ENCODE peak calls at places on chromosomes 3 and 15, in seven cellular contexts. One of them, this sample, is unnamed.
A peak's percentile ranks its signal among the peaks of the same experiment; 100 is the strongest.

GRCh38 chr15:39720721-39721611 is 61.7 kb downstream of the FSIP1 start:
- DNase-seq in IMR-90: peak; percentile 69
- DNase-seq in endothelial cell: no peak
- DNase-seq in AG04449: peak; percentile 78
- DNase-seq in psoas muscle: no peak
- DNase-seq in cardiac muscle cell: no peak
- DNase-seq in tibial artery: no peak
- DNase-seq in this sample: no peak

GRCh38 chr3:167861649-167862048 is 126.1 kb downstream of the SERPINI1 start:
- DNase-seq in cardiac muscle cell: no peak
- DNase-seq in IMR-90: no peak
- DNase-seq in psoas muscle: no peak
- DNase-seq in endothelial cell: no peak
- DNase-seq in tibial artery: no peak
- DNase-seq in AG04449: no peak
- DNase-seq in this sample: no peak

GRCh38 chr15:33153548-33153947 is 41.0 kb downstream of the FMN1 start:
- DNase-seq in cardiac muscle cell: no peak
- DNase-seq in AG04449: no peak
- DNase-seq in tibial artery: no peak
- DNase-seq in psoas muscle: no peak
- DNase-seq in IMR-90: no peak
- DNase-seq in endothelial cell: no peak
- DNase-seq in this sample: no peak

GRCh38 chr3:132710311-132710710 is 11.9 kb downstream of the NPHP3 start:
- DNase-seq in AG04449: no peak
- DNase-seq in IMR-90: no peak
- DNase-seq in psoas muscle: no peak
- DNase-seq in endothelial cell: no peak
- DNase-seq in cardiac muscle cell: no peak
- DNase-seq in tibial artery: no peak
- DNase-seq in this sample: no peak

GRCh38 chr3:4030567-4030966 is 231.3 kb downstream of the LRRN1 start:
- DNase-seq in endothelial cell: no peak
- DNase-seq in psoas muscle: no peak
- DNase-seq in cardiac muscle cell: no peak
- DNase-seq in tibial artery: no peak
- DNase-seq in AG04449: no peak
- DNase-seq in IMR-90: no peak
- DNase-seq in this sample: no peak

GRCh38 chr3:105611304-105612192 is 244.8 kb downstream of the ALCAM start:
- DNase-seq in tibial artery: no peak
- DNase-seq in cardiac muscle cell: no peak
- DNase-seq in endothelial cell: no peak
- DNase-seq in IMR-90: no peak
- DNase-seq in AG04449: no peak
- DNase-seq in psoas muscle: no peak
- DNase-seq in this sample: no peak

GRCh38 chr3:129974451-129975331 is at the start of gene TRH:
- DNase-seq in psoas muscle: no peak
- DNase-seq in AG04449: no peak
- DNase-seq in cardiac muscle cell: peak; percentile 58
- DNase-seq in endothelial cell: peak; percentile 8
- DNase-seq in tibial artery: no peak
- DNase-seq in IMR-90: no peak
- DNase-seq in this sample: peak; percentile 68

GRCh38 chr15:61124195-61124594 is 104.9 kb downstream of the RORA start:
- DNase-seq in cardiac muscle cell: no peak
- DNase-seq in psoas muscle: no peak
- DNase-seq in AG04449: no peak
- DNase-seq in endothelial cell: no peak
- DNase-seq in IMR-90: no peak
- DNase-seq in tibial artery: no peak
- DNase-seq in this sample: no peak

GRCh38 chr3:177481329-177481728 is 284.0 kb upstream of the TBL1XR1 start:
- DNase-seq in psoas muscle: no peak
- DNase-seq in AG04449: no peak
- DNase-seq in IMR-90: no peak
- DNase-seq in tibial artery: no peak
- DNase-seq in endothelial cell: no peak
- DNase-seq in cardiac muscle cell: no peak
- DNase-seq in this sample: no peak

GRCh38 chr3:173221010-173221409 is 80.0 kb upstream of the SPATA16 start:
- DNase-seq in cardiac muscle cell: no peak
- DNase-seq in IMR-90: no peak
- DNase-seq in tibial artery: no peak
- DNase-seq in psoas muscle: no peak
- DNase-seq in AG04449: no peak
- DNase-seq in endothelial cell: no peak
- DNase-seq in this sample: no peak

GRCh38 chr15:65033659-65034269 is 4.3 kb upstream of the MTFMT start:
- DNase-seq in cardiac muscle cell: no peak
- DNase-seq in AG04449: no peak
- DNase-seq in endothelial cell: no peak
- DNase-seq in psoas muscle: no peak
- DNase-seq in IMR-90: peak; percentile 66
- DNase-seq in tibial artery: no peak
- DNase-seq in this sample: no peak

GRCh38 chr3:2937578-2937977 is 172.6 kb downstream of the IL5RA start:
- DNase-seq in psoas muscle: no peak
- DNase-seq in endothelial cell: no peak
- DNase-seq in IMR-90: no peak
- DNase-seq in tibial artery: no peak
- DNase-seq in cardiac muscle cell: no peak
- DNase-seq in AG04449: no peak
- DNase-seq in this sample: no peak

GRCh38 chr15:100692259-100692658 is 89.9 kb downstream of the ASB7 start:
- DNase-seq in cardiac muscle cell: no peak
- DNase-seq in AG04449: no peak
- DNase-seq in endothelial cell: no peak
- DNase-seq in tibial artery: no peak
- DNase-seq in psoas muscle: no peak
- DNase-seq in IMR-90: peak; percentile 54
- DNase-seq in this sample: no peak

GRCh38 chr3:15861163-15861562 is 63.4 kb upstream of the ANKRD28 start:
- DNase-seq in endothelial cell: no peak
- DNase-seq in IMR-90: no peak
- DNase-seq in tibial artery: no peak
- DNase-seq in psoas muscle: no peak
- DNase-seq in cardiac muscle cell: no peak
- DNase-seq in AG04449: no peak
- DNase-seq in this sample: no peak

GRCh38 chr3:149489060-149489690 is 14.7 kb downstream of the TM4SF4 start:
- DNase-seq in cardiac muscle cell: peak; percentile 20
- DNase-seq in psoas muscle: no peak
- DNase-seq in IMR-90: no peak
- DNase-seq in AG04449: no peak
- DNase-seq in endothelial cell: peak; percentile 29
- DNase-seq in tibial artery: no peak
- DNase-seq in this sample: peak; percentile 11

GRCh38 chr15:56342653-56343052 is 22.6 kb upstream of the TEX9 start:
- DNase-seq in AG04449: no peak
- DNase-seq in tibial artery: no peak
- DNase-seq in psoas muscle: no peak
- DNase-seq in endothelial cell: no peak
- DNase-seq in cardiac muscle cell: no peak
- DNase-seq in IMR-90: no peak
- DNase-seq in this sample: no peak

GRCh38 chr15:72492733-72493132 is 18.6 kb downstream of the ARIH1 start:
- DNase-seq in cardiac muscle cell: no peak
- DNase-seq in AG04449: no peak
- DNase-seq in endothelial cell: no peak
- DNase-seq in psoas muscle: no peak
- DNase-seq in tibial artery: no peak
- DNase-seq in IMR-90: no peak
- DNase-seq in this sample: no peak

GRCh38 chr3:134281912-134282658 is 31.4 kb upstream of the RYK start:
- DNase-seq in endothelial cell: no peak
- DNase-seq in AG04449: no peak
- DNase-seq in cardiac muscle cell: no peak
- DNase-seq in psoas muscle: no peak
- DNase-seq in IMR-90: no peak
- DNase-seq in tibial artery: no peak
- DNase-seq in this sample: no peak

GRCh38 chr3:100261481-100261903 is 700 bp downstream of the TBC1D23 start:
- DNase-seq in IMR-90: no peak
- DNase-seq in tibial artery: no peak
- DNase-seq in AG04449: no peak
- DNase-seq in psoas muscle: no peak
- DNase-seq in endothelial cell: no peak
- DNase-seq in cardiac muscle cell: peak; percentile 20
- DNase-seq in this sample: no peak

GRCh38 chr15:55884223-55884622 is 109.2 kb downstream of the NEDD4 start:
- DNase-seq in AG04449: no peak
- DNase-seq in tibial artery: no peak
- DNase-seq in cardiac muscle cell: no peak
- DNase-seq in endothelial cell: no peak
- DNase-seq in psoas muscle: no peak
- DNase-seq in IMR-90: peak; percentile 29
- DNase-seq in this sample: no peak

GRCh38 chr15:80999623-81000036 is 1.1 kb upstream of the TLNRD1 start:
- DNase-seq in endothelial cell: no peak
- DNase-seq in psoas muscle: no peak
- DNase-seq in cardiac muscle cell: no peak
- DNase-seq in IMR-90: no peak
- DNase-seq in AG04449: no peak
- DNase-seq in tibial artery: no peak
- DNase-seq in this sample: no peak

GRCh38 chr3:51340311-51340829 is 44.7 kb upstream of the MANF start:
- DNase-seq in tibial artery: peak; percentile 47
- DNase-seq in cardiac muscle cell: no peak
- DNase-seq in endothelial cell: no peak
- DNase-seq in IMR-90: peak; percentile 91
- DNase-seq in psoas muscle: peak; percentile 23
- DNase-seq in AG04449: peak; percentile 75
- DNase-seq in this sample: no peak

GRCh38 chr15:95693917-95694316 is 636.6 kb upstream of the NR2F2 start:
- DNase-seq in psoas muscle: no peak
- DNase-seq in IMR-90: peak; percentile 16
- DNase-seq in cardiac muscle cell: no peak
- DNase-seq in AG04449: no peak
- DNase-seq in endothelial cell: no peak
- DNase-seq in tibial artery: no peak
- DNase-seq in this sample: no peak

GRCh38 chr3:27094721-27095120 is 274.5 kb downstream of the NEK10 start:
- DNase-seq in endothelial cell: no peak
- DNase-seq in tibial artery: no peak
- DNase-seq in IMR-90: no peak
- DNase-seq in psoas muscle: no peak
- DNase-seq in cardiac muscle cell: no peak
- DNase-seq in AG04449: no peak
- DNase-seq in this sample: no peak

GRCh38 chr3:126267169-126267975 is 87.0 kb upstream of the ALDH1L1 start:
- DNase-seq in tibial artery: peak; percentile 84
- DNase-seq in IMR-90: peak; percentile 91
- DNase-seq in AG04449: peak; percentile 75
- DNase-seq in endothelial cell: peak; percentile 65
- DNase-seq in cardiac muscle cell: peak; percentile 93
- DNase-seq in psoas muscle: peak; percentile 79
- DNase-seq in this sample: peak; percentile 88
- TF ChIP-seq CTCF in tibial artery: peak; percentile 22
- TF ChIP-seq CTCF in IMR-90: peak; percentile 27
- TF ChIP-seq CTCF in AG04449: peak; percentile 36
- TF ChIP-seq CTCF in endothelial cell: no peak
- TF ChIP-seq CTCF in cardiac muscle cell: peak; percentile 33
- TF ChIP-seq CTCF in psoas muscle: peak; percentile 16
- TF ChIP-seq CTCF in this sample: no peak

GRCh38 chr15:68791431-68792283 is 29.0 kb downstream of the ANP32A start:
- DNase-seq in tibial artery: no peak
- DNase-seq in cardiac muscle cell: no peak
- DNase-seq in endothelial cell: no peak
- DNase-seq in psoas muscle: no peak
- DNase-seq in IMR-90: no peak
- DNase-seq in AG04449: no peak
- DNase-seq in this sample: no peak
- TF ChIP-seq CTCF in tibial artery: no peak
- TF ChIP-seq CTCF in cardiac muscle cell: no peak
- TF ChIP-seq CTCF in endothelial cell: no peak
- TF ChIP-seq CTCF in psoas muscle: no peak
- TF ChIP-seq CTCF in IMR-90: no peak
- TF ChIP-seq CTCF in AG04449: no peak
- TF ChIP-seq CTCF in this sample: no peak

GRCh38 chr3:141454906-141455602 is 31.8 kb upstream of the RASA2 start:
- DNase-seq in psoas muscle: no peak
- DNase-seq in endothelial cell: peak; percentile 25
- DNase-seq in IMR-90: peak; percentile 88
- DNase-seq in AG04449: no peak
- DNase-seq in cardiac muscle cell: peak; percentile 76
- DNase-seq in tibial artery: no peak
- DNase-seq in this sample: no peak
- TF ChIP-seq CTCF in psoas muscle: peak; percentile 75
- TF ChIP-seq CTCF in endothelial cell: peak; percentile 76
- TF ChIP-seq CTCF in IMR-90: peak; percentile 66
- TF ChIP-seq CTCF in AG04449: peak; percentile 62
- TF ChIP-seq CTCF in cardiac muscle cell: peak; percentile 71
- TF ChIP-seq CTCF in tibial artery: peak; percentile 72
- TF ChIP-seq CTCF in this sample: peak; percentile 58

GRCh38 chr3:152834354-152835310 is at the start of gene P2RY1:
- DNase-seq in AG04449: no peak
- DNase-seq in cardiac muscle cell: peak; percentile 85
- DNase-seq in endothelial cell: peak; percentile 86
- DNase-seq in psoas muscle: peak; percentile 44
- DNase-seq in tibial artery: peak; percentile 57
- DNase-seq in IMR-90: peak; percentile 17
- DNase-seq in this sample: peak; percentile 88
- TF ChIP-seq CTCF in AG04449: no peak
- TF ChIP-seq CTCF in cardiac muscle cell: no peak
- TF ChIP-seq CTCF in endothelial cell: no peak
- TF ChIP-seq CTCF in psoas muscle: peak; percentile 27
- TF ChIP-seq CTCF in tibial artery: no peak
- TF ChIP-seq CTCF in IMR-90: no peak
- TF ChIP-seq CTCF in this sample: no peak

GRCh38 chr3:10417849-10418248 is 87.5 kb downstream of the ATP2B2 start:
- DNase-seq in cardiac muscle cell: no peak
- DNase-seq in endothelial cell: no peak
- DNase-seq in IMR-90: peak; percentile 23
- DNase-seq in psoas muscle: no peak
- DNase-seq in tibial artery: no peak
- DNase-seq in AG04449: no peak
- DNase-seq in this sample: no peak
- TF ChIP-seq CTCF in cardiac muscle cell: peak; percentile 15
- TF ChIP-seq CTCF in endothelial cell: no peak
- TF ChIP-seq CTCF in IMR-90: peak; percentile 45
- TF ChIP-seq CTCF in psoas muscle: peak; percentile 28
- TF ChIP-seq CTCF in tibial artery: no peak
- TF ChIP-seq CTCF in AG04449: peak; percentile 29
- TF ChIP-seq CTCF in this sample: no peak

DNA sequence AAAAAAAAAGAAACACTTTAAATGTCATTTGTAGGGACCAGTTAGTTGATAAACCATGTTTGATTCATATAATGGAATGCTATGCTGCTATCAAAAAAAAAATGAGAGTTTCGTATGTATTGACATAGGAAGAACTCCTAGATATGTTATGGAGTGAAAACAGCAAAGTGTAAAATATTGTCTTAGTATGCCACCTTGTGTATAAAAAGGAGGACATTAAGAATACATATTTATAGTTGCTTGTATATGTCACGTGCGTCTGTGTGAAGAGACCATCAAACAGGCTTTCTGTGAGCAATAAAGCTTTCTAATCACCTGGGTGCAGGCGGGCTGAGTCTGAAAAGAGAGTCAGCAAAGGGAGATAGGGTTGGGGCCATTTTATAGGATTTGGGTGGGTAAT is 39.5 kb downstream of the KBTBD8 start:
- DNase-seq in tibial artery: no peak
- DNase-seq in endothelial cell: no peak
- DNase-seq in IMR-90: peak; percentile 35
- DNase-seq in AG04449: no peak
- DNase-seq in cardiac muscle cell: no peak
- DNase-seq in psoas muscle: no peak
- DNase-seq in this sample: no peak
- TF ChIP-seq CTCF in tibial artery: no peak
- TF ChIP-seq CTCF in endothelial cell: no peak
- TF ChIP-seq CTCF in IMR-90: peak; percentile 44
- TF ChIP-seq CTCF in AG04449: no peak
- TF ChIP-seq CTCF in cardiac muscle cell: peak; percentile 29
- TF ChIP-seq CTCF in psoas muscle: peak; percentile 12
- TF ChIP-seq CTCF in this sample: no peak

This sample was measured in nephron progenitor cell.